ENCODE peak calls at places on chromosome 14, in nine cellular contexts. X, C, F, W, H, K, Y, U and R are unnamed samples.

GRCh38 chr14:92456215-92457017 is 57.2 kb upstream of the RIN3 start:
- DNase-seq in X (no peak), C (no peak), F (peak), W (no peak), H (peak), K (no peak), Y (no peak), U (no peak), R (no peak)

GRCh38 chr14:99320105-99320572 is 48.1 kb upstream of the BCL11B start:
- DNase-seq in X (peak), C (peak), F (peak), W (peak), H (peak), K (no peak), Y (peak), U (peak), R (no peak)

GRCh38 chr14:68546839-68547238 is 246.0 kb downstream of the ZFP36L1 start:
- DNase-seq in X (no peak), C (no peak), F (no peak), W (no peak), H (no peak), K (peak), Y (no peak), U (no peak), R (no peak)

GRCh38 chr14:70317091-70317968 is 42.2 kb downstream of the COX16 start:
- DNase-seq in X (no peak), C (no peak), F (no peak), W (no peak), H (no peak), K (no peak), Y (no peak), U (no peak), R (no peak)

GRCh38 chr14:92185559-92185958 is 63.8 kb downstream of the CPSF2 start:
- DNase-seq in X (no peak), C (no peak), F (no peak), W (no peak), H (no peak), K (no peak), Y (no peak), U (no peak), R (no peak)

GRCh38 chr14:61461808-61462275 is 140.5 kb downstream of the PRKCH start:
- DNase-seq in X (no peak), C (no peak), F (peak), W (no peak), H (peak), K (no peak), Y (no peak), U (no peak), R (no peak)

GRCh38 chr14:50001999-50002925 is 109.4 kb downstream of the ARF6 start:
- DNase-seq in X (peak), C (no peak), F (no peak), W (no peak), H (peak), K (no peak), Y (no peak), U (peak), R (no peak)

GRCh38 chr14:65198346-65198745 is 96.0 kb upstream of the MAX start:
- DNase-seq in X (no peak), C (no peak), F (no peak), W (no peak), H (no peak), K (no peak), Y (no peak), U (no peak), R (no peak)

GRCh38 chr14:76576047-76576741 is 185.1 kb upstream of the VASH1 start:
- DNase-seq in X (no peak), C (no peak), F (no peak), W (no peak), H (no peak), K (no peak), Y (no peak), U (no peak), R (no peak)

GRCh38 chr14:99754141-99755067 is 38.8 kb upstream of the EML1 start:
- DNase-seq in X (no peak), C (no peak), F (no peak), W (no peak), H (no peak), K (no peak), Y (no peak), U (no peak), R (no peak)

GRCh38 chr14:65877187-65877586 is 464.7 kb downstream of the FUT8 start:
- DNase-seq in X (no peak), C (no peak), F (no peak), W (no peak), H (no peak), K (no peak), Y (no peak), U (no peak), R (no peak)

GRCh38 chr14:102565959-102566358 is 26.5 kb upstream of the RCOR1 start:
- DNase-seq in X (no peak), C (no peak), F (no peak), W (no peak), H (peak), K (no peak), Y (no peak), U (no peak), R (no peak)

GRCh38 chr14:59161571-59162175 is 26.8 kb upstream of the DAAM1 start:
- DNase-seq in X (no peak), C (peak), F (peak), W (no peak), H (peak), K (peak), Y (no peak), U (no peak), R (no peak)

GRCh38 chr14:77707355-77707723 is 484 bp downstream of the ALKBH1 start:
- DNase-seq in X (no peak), C (no peak), F (no peak), W (no peak), H (peak), K (peak), Y (no peak), U (no peak), R (no peak)

GRCh38 chr14:24848427-24848826 is 201.5 kb downstream of the STXBP6 start:
- DNase-seq in X (no peak), C (no peak), F (no peak), W (no peak), H (no peak), K (peak), Y (no peak), U (no peak), R (no peak)

GRCh38 chr14:74476607-74477006 is 16.5 kb downstream of the NPC2 start:
- DNase-seq in X (no peak), C (no peak), F (no peak), W (no peak), H (no peak), K (no peak), Y (no peak), U (no peak), R (no peak)

GRCh38 chr14:101017806-101018560 is 114.5 kb upstream of the RTL1 start:
- DNase-seq in X (no peak), C (no peak), F (no peak), W (no peak), H (no peak), K (no peak), Y (no peak), U (no peak), R (no peak)